ENCODE peak calls at places on chromosome 11, in nine cellular contexts. M is AG09309, S is Panc1, K is hepatocyte, D is mucosa of descending colon, P is SK-N-SH, J is lower lobe of right lung, R is neural progenitor cell, Y is right lobe of liver. X is an unnamed sample.

GRCh38 chr11:10599388-10600175 is 31.1 kb upstream of the LYVE1 start:
- DNase-seq in Y (no peak), D (no peak), K (peak), P (no peak), S (no peak), M (no peak), R (no peak), J (no peak), X (peak)

GRCh38 chr11:34198523-34198922 is 93.1 kb downstream of the NAT10 start:
- DNase-seq in D (no peak), P (no peak), J (no peak), R (no peak), Y (no peak), S (no peak), K (no peak), M (no peak), X (no peak)

GRCh38 chr11:60925685-60926267 is 1.5 kb downstream of the TMEM132A start:
- DNase-seq in M (peak), J (no peak), K (no peak), D (no peak), R (no peak), P (peak), S (no peak), Y (no peak), X (peak)

GRCh38 chr11:18731427-18731826 is 5.4 kb upstream of the IGSF22 start:
- DNase-seq in R (no peak), Y (no peak), P (no peak), J (no peak), K (no peak), M (no peak), S (no peak), D (no peak), X (no peak)

GRCh38 chr11:1047576-1048156 is 11.1 kb upstream of the MUC6 start:
- DNase-seq in D (peak), S (no peak), M (no peak), R (no peak), K (no peak), P (no peak), J (no peak), Y (peak), X (no peak)

GRCh38 chr11:62143727-62144126 is 19.9 kb downstream of the INCENP start:
- DNase-seq in P (peak), M (no peak), J (peak), K (no peak), S (no peak), R (no peak), D (no peak), Y (no peak), X (no peak)

GRCh38 chr11:118002541-118003019 is 16.4 kb downstream of the IL10RA start:
- DNase-seq in J (peak), M (no peak), D (no peak), R (peak), K (peak), P (no peak), S (no peak), Y (no peak), X (no peak)

GRCh38 chr11:70575396-70576060 is 177.2 kb downstream of the CTTN start:
- DNase-seq in M (no peak), S (no peak), J (no peak), Y (no peak), R (no peak), K (no peak), P (no peak), D (peak), X (no peak)

GRCh38 chr11:122451911-122452310 is 203.6 kb upstream of the UBASH3B start:
- DNase-seq in P (no peak), D (no peak), R (no peak), J (no peak), K (no peak), M (no peak), S (no peak), Y (no peak), X (no peak)

GRCh38 chr11:70306586-70307033 is 36.1 kb downstream of the PPFIA1 start:
- DNase-seq in P (no peak), K (no peak), J (no peak), D (no peak), M (no peak), S (no peak), Y (no peak), R (no peak), X (no peak)

GRCh38 chr11:75576445-75577049 is 14.5 kb downstream of the SERPINH1 start:
- DNase-seq in J (peak), P (no peak), R (no peak), D (peak), Y (peak), S (no peak), M (no peak), K (peak), X (no peak)

GRCh38 chr11:112016088-112016764 is 9.0 kb upstream of the DLAT start:
- DNase-seq in R (no peak), D (no peak), K (no peak), P (no peak), Y (no peak), S (no peak), J (no peak), M (no peak), X (peak)

GRCh38 chr11:68549789-68550484 is 89.4 kb downstream of the PPP6R3 start:
- DNase-seq in R (no peak), D (no peak), Y (no peak), S (no peak), K (peak), J (no peak), M (peak), P (no peak), X (no peak)

GRCh38 chr11:2091112-2091746 is 48.0 kb downstream of the IGF2 start:
- DNase-seq in M (no peak), D (no peak), R (no peak), K (no peak), P (no peak), Y (peak), J (peak), S (no peak), X (no peak)

GRCh38 chr11:11579012-11579755 is 42.6 kb downstream of the GALNT18 start:
- DNase-seq in S (no peak), J (peak), P (no peak), R (no peak), Y (peak), D (no peak), M (no peak), K (no peak), X (no peak)

GRCh38 chr11:118046051-118046963 is 30.6 kb upstream of the TMPRSS4 start:
- DNase-seq in D (no peak), J (no peak), K (no peak), M (no peak), R (no peak), S (no peak), P (no peak), Y (no peak), X (no peak)

GRCh38 chr11:134118016-134118415 is 49.1 kb downstream of the JAM3 start:
- DNase-seq in Y (no peak), M (no peak), S (no peak), K (no peak), P (no peak), J (no peak), D (no peak), R (no peak), X (no peak)

GRCh38 chr11:43868852-43869567 is 11.6 kb upstream of the ALKBH3 start:
- DNase-seq in K (peak), M (peak), P (no peak), S (no peak), D (no peak), R (no peak), J (no peak), Y (no peak), X (peak)

GRCh38 chr11:109934151-109934550 is 159.0 kb upstream of the ZC3H12C start:
- DNase-seq in S (no peak), Y (no peak), J (no peak), M (no peak), K (no peak), P (no peak), D (no peak), R (no peak), X (no peak)

GRCh38 chr11:72669527-72669926 is 4.7 kb downstream of the PDE2A start:
- DNase-seq in D (no peak), P (no peak), M (no peak), R (no peak), S (no peak), K (no peak), J (no peak), Y (no peak), X (no peak)

GRCh38 chr11:2802389-2803185 is 83.0 kb downstream of the CDKN1C start:
- DNase-seq in J (peak), P (no peak), M (no peak), S (no peak), K (no peak), D (peak), R (no peak), Y (peak), X (no peak)

GRCh38 chr11:77067776-77068460 is 1.1 kb downstream of the CAPN5 start:
- DNase-seq in K (no peak), P (no peak), D (no peak), J (no peak), M (no peak), Y (no peak), R (no peak), S (no peak), X (no peak)

GRCh38 chr11:134530826-134531225 is 118.8 kb upstream of the B3GAT1 start:
- DNase-seq in R (no peak), J (peak), K (no peak), M (no peak), Y (no peak), S (no peak), P (no peak), D (no peak), X (no peak)

GRCh38 chr11:77993902-77994301 is 566 bp downstream of the INTS4 start:
- DNase-seq in Y (no peak), S (no peak), P (no peak), J (no peak), K (no peak), R (peak), D (no peak), M (no peak), X (no peak)

GRCh38 chr11:81080476-81080875 is 1639.6 kb upstream of the TENM4 start:
- DNase-seq in P (no peak), K (no peak), J (no peak), M (no peak), S (no peak), Y (no peak), R (no peak), D (no peak), X (no peak)

GRCh38 chr11:10443152-10443551 is 11.9 kb upstream of the AMPD3 start:
- DNase-seq in D (no peak), M (no peak), P (no peak), R (no peak), Y (no peak), K (no peak), J (no peak), S (no peak), X (no peak)

GRCh38 chr11:34449013-34449412 is 10.3 kb downstream of the CAT start:
- DNase-seq in D (no peak), P (no peak), Y (no peak), S (no peak), M (no peak), J (no peak), R (no peak), K (no peak), X (no peak)

GRCh38 chr11:111696556-111696955 is 69.6 kb downstream of the PPP2R1B start:
- DNase-seq in R (no peak), K (no peak), M (peak), D (no peak), S (no peak), P (no peak), J (no peak), Y (no peak), X (no peak)

GRCh38 chr11:35841733-35842132 is 102.1 kb upstream of the LDLRAD3 start:
- DNase-seq in M (no peak), R (no peak), J (no peak), D (no peak), Y (no peak), K (no peak), P (no peak), S (no peak), X (no peak)

GRCh38 chr11:62020661-62021060 is 53.2 kb upstream of the FTH1 start:
- DNase-seq in D (no peak), S (no peak), Y (no peak), R (no peak), P (no peak), M (no peak), J (no peak), K (no peak), X (peak)

GRCh38 chr11:31325162-31325561 is 44.4 kb downstream of the DCDC1 start:
- DNase-seq in M (peak), Y (no peak), P (no peak), D (no peak), K (no peak), S (no peak), J (no peak), R (no peak), X (peak)

GRCh38 chr11:12599408-12600143 is 74.6 kb upstream of the TEAD1 start:
- DNase-seq in D (no peak), K (peak), P (no peak), S (no peak), Y (peak), M (no peak), R (peak), J (peak), X (no peak)

GRCh38 chr11:29319231-29319630 is 697.6 kb downstream of the KCNA4 start:
- DNase-seq in P (no peak), Y (no peak), D (no peak), J (no peak), S (no peak), R (no peak), K (no peak), M (no peak), X (no peak)

GRCh38 chr11:102111011-102111786 is 952 bp downstream of the YAP1 start:
- DNase-seq in P (peak), J (peak), M (no peak), K (peak), D (peak), S (no peak), Y (peak), R (peak), X (peak)

GRCh38 chr11:3835752-3836151 is 5.0 kb downstream of the RHOG start:
- DNase-seq in R (no peak), P (no peak), D (no peak), M (no peak), Y (no peak), J (no peak), K (no peak), S (no peak), X (no peak)
- TF ChIP-seq CTCF in R (no peak), P (no peak), D (no peak), M (no peak), Y (no peak), J (no peak), K (no peak), S (no peak), X (no peak)

GRCh38 chr11:58741127-58741526 is 9.4 kb upstream of the GLYAT start:
- DNase-seq in S (no peak), Y (no peak), P (no peak), M (no peak), R (no peak), J (no peak), K (no peak), D (no peak), X (no peak)

GRCh38 chr11:58745705-58746364 is 14.1 kb upstream of the GLYAT start:
- DNase-seq in D (no peak), J (no peak), M (no peak), R (no peak), K (no peak), S (no peak), Y (no peak), P (no peak), X (no peak)

GRCh38 chr11:58742140-58742539 is 10.4 kb upstream of the GLYAT start:
- DNase-seq in K (no peak), D (no peak), M (no peak), R (no peak), Y (no peak), S (no peak), P (no peak), J (no peak), X (no peak)

GRCh38 chr11:58744988-58745704 is 13.4 kb upstream of the GLYAT start:
- DNase-seq in K (no peak), R (no peak), S (no peak), D (no peak), P (no peak), J (no peak), Y (no peak), M (no peak), X (no peak)

GRCh38 chr11:58742981-58743880 is 11.5 kb upstream of the GLYAT start:
- DNase-seq in Y (no peak), K (no peak), S (no peak), D (no peak), R (no peak), J (no peak), P (no peak), M (no peak), X (no peak)
- TF ChIP-seq CTCF in Y (no peak), K (no peak), S (peak), D (no peak), R (peak), J (no peak), P (peak), M (peak), X (no peak)

GRCh38 chr11:116454020-116454645 is 318.7 kb downstream of the BUD13 start:
- DNase-seq in S (peak), P (peak), K (peak), J (no peak), D (no peak), R (peak), M (peak), Y (no peak), X (peak)
- TF ChIP-seq CTCF in S (peak), P (peak), K (peak), J (peak), D (peak), R (peak), M (peak), Y (peak), X (peak)

DNA sequence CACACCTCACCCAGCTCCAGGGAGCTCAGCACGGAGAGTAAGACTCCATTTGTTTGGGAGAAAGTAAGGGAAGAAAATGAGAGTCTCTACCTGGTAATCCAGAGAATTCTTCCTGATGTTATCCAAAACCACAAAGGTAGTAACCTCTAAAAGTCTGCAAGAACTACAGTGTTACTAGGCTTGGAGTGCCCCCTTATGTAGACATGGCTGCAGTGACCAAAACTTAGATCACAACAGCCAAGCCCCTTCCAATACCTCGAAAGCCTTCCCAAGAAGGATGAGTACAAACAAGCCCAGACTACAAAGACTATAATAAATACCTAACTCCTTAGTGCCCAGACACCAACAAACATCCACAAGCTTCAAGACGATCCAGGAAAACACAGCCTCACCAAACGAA is 4.9 kb downstream of the UBE2L6 start:
- DNase-seq in P (no peak), K (no peak), D (no peak), R (no peak), J (no peak), Y (no peak), M (no peak), S (no peak), X (no peak)
- TF ChIP-seq CTCF in P (no peak), K (no peak), D (no peak), R (peak), J (no peak), Y (no peak), M (no peak), S (no peak), X (no peak)

DNA sequence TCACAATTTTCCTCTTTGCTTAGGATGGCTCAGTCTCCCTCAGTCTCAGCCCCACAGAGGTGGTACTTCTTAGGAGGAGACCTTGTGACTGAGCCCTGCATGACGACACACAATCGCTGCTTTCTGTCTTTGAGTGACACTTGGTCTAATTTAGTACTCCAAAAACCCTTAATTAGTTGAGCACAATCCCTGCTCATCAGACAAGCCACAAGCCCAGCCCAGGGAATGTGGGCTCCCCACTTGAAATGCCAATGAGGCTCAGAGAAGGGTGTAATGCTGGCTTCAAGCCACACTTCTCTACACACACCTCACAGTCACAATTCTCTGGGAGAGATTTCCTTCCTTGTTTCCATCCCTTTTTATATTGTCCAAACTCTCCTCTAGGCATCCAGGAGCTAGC is 101.8 kb downstream of the FEZ1 start:
- DNase-seq in S (no peak), P (no peak), R (no peak), K (no peak), D (no peak), Y (no peak), M (no peak), J (no peak), X (no peak)
- TF ChIP-seq CTCF in S (no peak), P (no peak), R (no peak), K (no peak), D (no peak), Y (no peak), M (no peak), J (no peak), X (no peak)